ENCODE peak calls at places on chromosomes 16 and 17, in nine cellular contexts. E is type B pancreatic cell; K is stimulated activated naive B cell treated with anti-CD40 and anti-IgM and Interleukin-4, amounts not matched to agents 10 μg/mL and 1 μg/mL and 100 μg/mL, for 72 hours; R is SJCRH30; V is T-cell; N is amniotic epithelial cell; Z is lung; C is AG04450; A is right cardiac atrium. F is an unnamed sample.

GRCh38 chr17:35865412-35866355 is 3.0 kb downstream of the HEATR9 start:
- DNase-seq in E (no peak), K (no peak), R (no peak), V (no peak), N (peak), Z (no peak), C (no peak), A (no peak), F (peak)

GRCh38 chr16:88628512-88628974 is 9.8 kb upstream of the IL17C start:
- DNase-seq in E (no peak), K (no peak), R (peak), V (no peak), N (no peak), Z (no peak), C (no peak), A (no peak), F (peak)

GRCh38 chr16:79847569-79847968 is 247.0 kb upstream of the MAF start:
- DNase-seq in E (no peak), K (no peak), R (no peak), V (no peak), N (no peak), Z (no peak), C (no peak), A (no peak), F (no peak)

GRCh38 chr17:64441772-64442549 is 7.0 kb upstream of the MILR1 start:
- DNase-seq in E (no peak), K (no peak), R (peak), V (peak), N (peak), Z (no peak), C (no peak), A (no peak), F (peak)

GRCh38 chr16:10624527-10624926 is 44.1 kb upstream of the EMP2 start:
- DNase-seq in E (no peak), K (no peak), R (no peak), V (no peak), N (no peak), Z (no peak), C (no peak), A (no peak), F (no peak)

GRCh38 chr17:66522591-66523272 is 220.3 kb downstream of the PRKCA start:
- DNase-seq in E (no peak), K (no peak), R (no peak), V (no peak), N (no peak), Z (no peak), C (no peak), A (no peak), F (no peak)

GRCh38 chr17:40338058-40338457 is 26.5 kb downstream of the GJD3 start:
- DNase-seq in E (no peak), K (no peak), R (no peak), V (no peak), N (no peak), Z (no peak), C (no peak), A (no peak), F (peak)

GRCh38 chr16:79715088-79715487 is 114.6 kb upstream of the MAF start:
- DNase-seq in E (no peak), K (no peak), R (no peak), V (no peak), N (no peak), Z (no peak), C (no peak), A (no peak), F (no peak)

GRCh38 chr16:78480588-78480987 is 381.1 kb downstream of the WWOX start:
- DNase-seq in E (no peak), K (no peak), R (no peak), V (no peak), N (no peak), Z (no peak), C (no peak), A (no peak), F (no peak)

GRCh38 chr16:73746554-73746953 is 550.1 kb upstream of the PSMD7 start:
- DNase-seq in E (no peak), K (no peak), R (no peak), V (no peak), N (no peak), Z (no peak), C (no peak), A (no peak), F (no peak)

GRCh38 chr16:48013476-48013875 is 142.3 kb downstream of the ABCC12 start:
- DNase-seq in E (no peak), K (no peak), R (no peak), V (no peak), N (no peak), Z (no peak), C (no peak), A (no peak), F (no peak)

GRCh38 chr17:4433515-4434031 is at the start of gene SPNS3:
- DNase-seq in E (no peak), K (no peak), R (no peak), V (peak), N (no peak), Z (no peak), C (no peak), A (no peak), F (peak)

GRCh38 chr16:2842340-2843000 is 12.4 kb downstream of the ZG16B start:
- DNase-seq in E (peak), K (peak), R (no peak), V (peak), N (peak), Z (peak), C (no peak), A (peak), F (peak)

GRCh38 chr17:77455111-77455877 is 314.5 kb downstream of the SEC14L1 start:
- DNase-seq in E (peak), K (no peak), R (no peak), V (no peak), N (peak), Z (no peak), C (no peak), A (no peak), F (no peak)

GRCh38 chr16:85395207-85395912 is 217.8 kb upstream of the GSE1 start:
- DNase-seq in E (no peak), K (peak), R (peak), V (no peak), N (peak), Z (peak), C (peak), A (peak), F (peak)

GRCh38 chr16:25124503-25124902 is 13.0 kb downstream of the LCMT1 start:
- DNase-seq in E (no peak), K (peak), R (no peak), V (no peak), N (no peak), Z (no peak), C (no peak), A (no peak), F (no peak)

GRCh38 chr17:60817187-60817586 is 139.5 kb downstream of the BCAS3 start:
- DNase-seq in E (no peak), K (no peak), R (no peak), V (no peak), N (peak), Z (no peak), C (peak), A (no peak), F (no peak)

GRCh38 chr16:75621170-75621477 is 2.0 kb downstream of the ADAT1 start:
- DNase-seq in E (no peak), K (no peak), R (no peak), V (no peak), N (peak), Z (no peak), C (no peak), A (no peak), F (peak)

GRCh38 chr17:36849871-36850348 is 87.4 kb upstream of the LHX1 start:
- DNase-seq in E (no peak), K (no peak), R (peak), V (no peak), N (peak), Z (no peak), C (no peak), A (no peak), F (peak)

GRCh38 chr16:79437764-79438728 is 162.5 kb downstream of the MAF start:
- DNase-seq in E (peak), K (no peak), R (peak), V (no peak), N (peak), Z (no peak), C (no peak), A (peak), F (no peak)

GRCh38 chr17:63279498-63280230 is 166.4 kb downstream of the CYB561 start:
- DNase-seq in E (no peak), K (no peak), R (no peak), V (no peak), N (peak), Z (no peak), C (no peak), A (no peak), F (no peak)

GRCh38 chr17:43661699-43662431 is at the start of gene MEOX1:
- DNase-seq in E (no peak), K (no peak), R (peak), V (no peak), N (peak), Z (no peak), C (no peak), A (no peak), F (no peak)

GRCh38 chr17:76479515-76480048 is 12.2 kb downstream of the AANAT start:
- DNase-seq in E (no peak), K (no peak), R (no peak), V (no peak), N (no peak), Z (no peak), C (no peak), A (peak), F (no peak)

GRCh38 chr16:85527042-85527766 is 85.9 kb upstream of the GSE1 start:
- DNase-seq in E (no peak), K (no peak), R (no peak), V (no peak), N (no peak), Z (no peak), C (no peak), A (no peak), F (no peak)

GRCh38 chr17:41873559-41874292 is 8.5 kb upstream of the KLHL11 start:
- DNase-seq in E (no peak), K (no peak), R (no peak), V (no peak), N (no peak), Z (no peak), C (no peak), A (no peak), F (no peak)

GRCh38 chr17:8359769-8360168 is 16.7 kb downstream of the KRABD2 start:
- DNase-seq in E (no peak), K (no peak), R (peak), V (no peak), N (peak), Z (no peak), C (peak), A (no peak), F (no peak)

GRCh38 chr16:69031877-69032301 is 73.6 kb upstream of the HAS3 start:
- DNase-seq in E (no peak), K (no peak), R (no peak), V (no peak), N (peak), Z (no peak), C (no peak), A (no peak), F (no peak)

GRCh38 chr16:66740533-66740932 is 10.9 kb downstream of the DYNC1LI2 start:
- DNase-seq in E (no peak), K (no peak), R (no peak), V (no peak), N (no peak), Z (no peak), C (no peak), A (peak), F (no peak)

GRCh38 chr17:4838306-4838785 is 5.2 kb downstream of the MINK1 start:
- DNase-seq in E (no peak), K (no peak), R (no peak), V (no peak), N (no peak), Z (no peak), C (no peak), A (peak), F (no peak)

GRCh38 chr17:42363231-42363630 is 25.0 kb downstream of the STAT3 start:
- DNase-seq in E (no peak), K (no peak), R (no peak), V (no peak), N (no peak), Z (no peak), C (no peak), A (no peak), F (no peak)

GRCh38 chr16:78961464-78961863 is 639.1 kb downstream of the MAF start:
- DNase-seq in E (no peak), K (peak), R (no peak), V (no peak), N (no peak), Z (no peak), C (no peak), A (no peak), F (no peak)

GRCh38 chr16:457732-458400 is 32.4 kb downstream of the RAB11FIP3 start:
- DNase-seq in E (no peak), K (no peak), R (peak), V (no peak), N (peak), Z (peak), C (no peak), A (peak), F (no peak)

F was measured in NB4.